ENCODE peak calls at places on chromosomes 7 and 10, in ten cellular contexts. G is right atrium auricular region, N is endothelial cell, C is HCT116, J is brain microvascular endothelial cell, Q is tibial artery, F is kidney, Y is foreskin fibroblast, O is prostate gland, B is fibroblast of mammary gland. U is an unnamed sample.

GRCh38 chr10:132056663-132057062 is 9.1 kb upstream of the JAKMIP3 start:
- DNase-seq in N (no peak), C (no peak), F (peak), G (no peak), O (no peak), Y (no peak), B (no peak), J (no peak), Q (no peak), U (no peak)

GRCh38 chr7:26815452-26815851 is 48.9 kb downstream of the SKAP2 start:
- DNase-seq in B (no peak), O (no peak), Y (no peak), Q (no peak), C (no peak), N (no peak), J (no peak), G (no peak), F (no peak), U (no peak)

GRCh38 chr7:48365010-48365409 is 193.8 kb downstream of the ABCA13 start:
- DNase-seq in G (no peak), O (no peak), Y (no peak), F (no peak), C (no peak), N (no peak), Q (no peak), B (peak), J (no peak), U (no peak)

GRCh38 chr7:105719395-105719794 is 138.1 kb upstream of the EFCAB10 start:
- DNase-seq in F (no peak), C (no peak), J (no peak), Y (no peak), B (peak), O (no peak), N (no peak), G (no peak), Q (no peak), U (no peak)

GRCh38 chr7:50625360-50625759 is 60.2 kb upstream of the DDC start:
- DNase-seq in G (no peak), F (no peak), C (no peak), N (no peak), Q (no peak), B (no peak), J (no peak), O (no peak), Y (no peak), U (no peak)

GRCh38 chr10:133452453-133452852 is 1.3 kb upstream of the SCART1 start:
- DNase-seq in G (peak), N (no peak), F (no peak), C (no peak), B (no peak), Q (no peak), Y (no peak), O (no peak), J (no peak), U (no peak)

GRCh38 chr10:89203237-89203636 is 3.9 kb downstream of the CH25H start:
- DNase-seq in N (no peak), G (no peak), J (no peak), Q (no peak), C (no peak), Y (no peak), B (peak), O (no peak), F (no peak), U (no peak)

GRCh38 chr10:15789793-15790525 is 70.2 kb upstream of the ITGA8 start:
- DNase-seq in N (no peak), J (peak), F (no peak), Y (peak), G (no peak), B (peak), Q (no peak), O (no peak), C (no peak), U (no peak)

GRCh38 chr10:4651404-4652037 is 174.5 kb upstream of the AKR1E2 start:
- DNase-seq in Y (no peak), B (peak), G (no peak), O (no peak), C (no peak), N (no peak), Q (no peak), J (no peak), F (no peak), U (no peak)

GRCh38 chr7:33632840-33633239 is 272.5 kb upstream of the BMPER start:
- DNase-seq in G (no peak), J (no peak), F (no peak), C (no peak), B (no peak), Q (no peak), Y (no peak), N (no peak), O (no peak), U (no peak)

GRCh38 chr10:130956251-130956650 is 355.3 kb downstream of the TCERG1L start:
- DNase-seq in O (no peak), F (no peak), Y (no peak), J (no peak), B (no peak), C (no peak), G (no peak), N (no peak), Q (no peak), U (peak)

GRCh38 chr10:58335306-58336005 is 650 bp downstream of the UBE2D1 start:
- DNase-seq in O (peak), J (peak), Y (peak), Q (peak), B (peak), C (peak), G (no peak), F (no peak), N (peak), U (no peak)

GRCh38 chr10:58625070-58625469 is 112.4 kb downstream of the BICC1 start:
- DNase-seq in Q (no peak), G (no peak), O (no peak), Y (peak), F (no peak), N (no peak), B (peak), C (no peak), J (peak), U (no peak)

GRCh38 chr10:83283151-83283550 is 856.2 kb upstream of the GHITM start:
- DNase-seq in N (no peak), J (no peak), O (no peak), F (no peak), Q (no peak), Y (no peak), G (no peak), C (no peak), B (no peak), U (no peak)

GRCh38 chr7:134554417-134554966 is 5.6 kb downstream of the AKR1B15 start:
- DNase-seq in B (no peak), Q (no peak), O (no peak), Y (no peak), G (no peak), C (no peak), N (no peak), J (no peak), F (no peak), U (no peak)

GRCh38 chr7:134557391-134557790 is 8.5 kb downstream of the AKR1B15 start:
- DNase-seq in B (no peak), F (no peak), Y (no peak), J (no peak), G (no peak), N (no peak), O (no peak), C (no peak), Q (no peak), U (no peak)

GRCh38 chr7:134558370-134558769 is 9.5 kb downstream of the AKR1B15 start:
- DNase-seq in C (no peak), Q (no peak), G (no peak), J (no peak), N (no peak), B (no peak), O (no peak), Y (no peak), F (no peak), U (no peak)

GRCh38 chr7:134552105-134552504 is 3.2 kb downstream of the AKR1B15 start:
- DNase-seq in J (no peak), G (no peak), C (no peak), Q (no peak), B (peak), F (no peak), N (peak), Y (no peak), O (no peak), U (no peak)

DNA sequence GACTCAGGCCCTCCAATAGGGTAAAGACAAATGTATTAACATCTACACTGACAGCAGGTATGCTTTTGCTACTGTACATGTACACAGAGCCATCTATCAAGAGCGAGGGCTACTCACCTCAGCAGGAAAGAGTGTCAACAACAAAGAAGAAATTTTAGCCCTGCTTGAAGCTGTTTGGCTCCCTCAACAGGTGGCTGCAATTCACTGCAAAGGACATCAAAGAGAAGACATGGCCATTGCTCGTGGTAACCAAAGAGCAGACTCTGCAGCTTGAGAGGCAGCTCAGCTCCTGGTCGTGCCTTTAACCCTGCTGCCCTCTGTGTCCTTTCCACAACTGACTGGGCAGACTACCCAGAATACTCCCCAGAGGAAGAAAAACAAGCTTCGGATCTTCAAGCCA is 5.1 kb downstream of the AKR1B15 start:
- DNase-seq in B (peak), G (no peak), N (no peak), C (no peak), O (no peak), J (no peak), F (no peak), Y (no peak), Q (no peak), U (no peak)
- TF ChIP-seq CTCF in B (peak), G (no peak), N (no peak), C (peak), O (no peak), J (peak), F (peak), Y (no peak), Q (no peak), U (no peak)

GRCh38 chr7:79341902-79342301 is 111.6 kb downstream of the MAGI2 start:
- DNase-seq in Y (no peak), Q (no peak), N (no peak), G (no peak), O (no peak), F (no peak), C (no peak), J (no peak), B (no peak), U (no peak)
- TF ChIP-seq CTCF in Y (no peak), Q (no peak), N (no peak), G (no peak), O (no peak), F (no peak), C (no peak), J (no peak), B (no peak), U (no peak)

GRCh38 chr7:57867884-57868701 is 418.1 kb downstream of the ZNF716 start:
- DNase-seq in O (no peak), N (no peak), C (no peak), G (no peak), B (no peak), F (peak), J (no peak), Q (no peak), Y (no peak), U (no peak)
- TF ChIP-seq CTCF in O (no peak), N (no peak), C (no peak), G (no peak), B (no peak), F (no peak), J (no peak), Q (no peak), Y (no peak), U (no peak)

DNA sequence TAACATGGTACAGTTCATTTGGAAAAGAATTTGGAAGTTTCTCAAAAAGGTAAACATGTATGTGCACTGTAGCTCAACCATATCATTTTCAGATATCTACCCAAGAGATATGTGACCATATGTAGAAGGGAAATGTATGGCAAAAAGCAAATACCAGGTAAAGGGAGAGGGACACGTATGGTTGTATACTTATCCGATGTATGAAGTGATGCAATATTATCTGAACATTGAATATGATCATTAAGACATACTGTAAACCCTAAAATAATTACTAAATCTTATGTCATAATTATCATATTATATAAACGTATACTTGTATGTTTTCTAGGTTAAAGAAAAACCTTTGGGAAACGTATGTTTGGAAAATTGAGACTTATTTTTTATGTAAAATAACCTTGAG is 367.5 kb upstream of the KCND2 start:
- DNase-seq in O (no peak), B (no peak), J (no peak), Y (no peak), F (no peak), C (no peak), Q (no peak), N (no peak), G (no peak), U (no peak)
- TF ChIP-seq CTCF in O (no peak), B (no peak), J (no peak), Y (no peak), F (no peak), C (no peak), Q (no peak), N (no peak), G (no peak), U (no peak)

GRCh38 chr7:4774007-4774406 is 1.4 kb upstream of the AP5Z1 start:
- DNase-seq in Y (no peak), F (no peak), B (no peak), J (no peak), Q (no peak), O (no peak), G (no peak), C (no peak), N (no peak), U (no peak)

GRCh38 chr7:4776160-4776623 is 769 bp downstream of the AP5Z1 start:
- DNase-seq in F (no peak), B (no peak), N (no peak), Y (no peak), Q (no peak), J (no peak), C (no peak), O (no peak), G (no peak), U (no peak)

GRCh38 chr7:4774804-4775280 is 581 bp upstream of the AP5Z1 start:
- DNase-seq in Y (peak), N (no peak), Q (peak), C (peak), G (no peak), J (peak), O (no peak), B (peak), F (peak), U (no peak)

GRCh38 chr7:4772306-4772705 is 3.1 kb upstream of the AP5Z1 start:
- DNase-seq in O (no peak), J (no peak), B (no peak), G (no peak), Q (no peak), F (no peak), C (no peak), N (no peak), Y (no peak), U (no peak)

GRCh38 chr7:4775281-4776159 is at the start of gene AP5Z1:
- DNase-seq in G (peak), J (peak), N (peak), B (peak), Q (peak), O (peak), Y (peak), F (peak), C (peak), U (peak)
- TF ChIP-seq CTCF in G (no peak), J (no peak), N (no peak), B (no peak), Q (peak), O (peak), Y (no peak), F (no peak), C (no peak), U (no peak)

GRCh38 chr10:26269754-26270153 is 53.2 kb downstream of the GAD2 start:
- DNase-seq in Y (no peak), O (no peak), C (peak), Q (no peak), N (peak), B (peak), G (no peak), J (peak), F (no peak), U (no peak)
- TF ChIP-seq CTCF in Y (no peak), O (no peak), C (peak), Q (no peak), N (no peak), B (peak), G (peak), J (no peak), F (no peak), U (peak)

DNA sequence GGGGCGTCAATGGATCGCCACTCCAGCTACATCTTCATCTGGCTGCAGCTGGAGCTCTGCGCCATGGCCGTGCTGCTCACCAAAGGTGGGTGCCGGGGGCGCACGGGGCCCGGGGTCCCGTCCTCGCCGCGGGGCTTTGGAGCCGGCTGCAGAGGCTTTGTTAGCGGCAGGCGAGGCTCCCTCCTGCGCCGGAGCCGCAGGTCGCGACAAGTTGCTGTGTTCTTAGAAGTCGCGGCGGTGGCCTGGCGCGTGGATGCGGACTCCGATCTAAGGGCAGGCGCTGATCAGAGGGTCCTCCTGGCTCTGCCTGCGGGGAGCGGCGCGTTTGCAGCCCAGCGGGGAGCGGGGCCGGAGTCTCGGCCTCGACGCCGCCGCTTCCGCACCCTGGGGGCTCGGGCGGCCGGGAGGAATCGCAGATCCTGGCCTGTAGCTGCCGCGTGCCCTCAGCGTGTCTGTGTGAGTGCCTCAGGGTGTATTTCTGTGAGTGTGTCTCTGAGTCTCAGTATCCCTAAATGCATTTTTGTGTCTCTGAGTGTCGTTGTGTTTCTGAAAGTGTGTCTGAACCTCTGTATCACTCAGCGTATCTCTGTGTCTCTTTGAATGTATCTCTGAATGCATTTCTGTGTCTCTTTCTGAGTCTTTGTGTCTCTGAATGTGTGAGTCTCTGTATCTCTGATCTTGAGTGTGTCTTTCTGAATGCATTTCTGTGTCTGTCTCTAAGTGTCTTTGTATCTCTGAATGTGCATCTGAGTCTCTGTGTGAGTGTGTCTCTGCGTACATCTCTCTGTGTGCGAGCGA is 767 bp downstream of the BAMBI start:
- DNase-seq in G (peak), Y (no peak), N (peak), B (no peak), F (peak), C (no peak), O (peak), J (no peak), Q (peak), U (peak)
- TF ChIP-seq CTCF in G (no peak), Y (no peak), N (no peak), B (no peak), F (no peak), C (no peak), O (no peak), J (no peak), Q (no peak), U (no peak)

DNA sequence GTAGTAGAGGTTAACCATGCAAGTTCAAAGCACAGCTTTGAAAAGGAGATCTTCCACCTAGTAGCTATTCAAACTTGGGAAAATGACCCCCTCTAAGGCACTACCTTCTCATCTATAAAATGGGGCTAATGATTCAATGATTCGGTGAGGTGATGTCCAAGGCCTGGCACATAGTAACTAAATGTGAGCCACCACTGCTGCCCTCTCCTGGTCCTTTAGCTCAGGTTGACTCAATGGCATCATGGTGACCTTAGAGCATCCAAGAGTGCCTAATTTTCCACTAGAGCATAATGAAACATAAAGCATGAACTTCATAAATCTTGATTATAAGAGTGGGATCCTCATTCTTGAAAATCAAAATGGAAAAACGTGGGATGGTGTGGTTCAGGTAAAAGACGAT is 16.3 kb upstream of the PLCE1 start:
- DNase-seq in B (no peak), N (no peak), O (no peak), C (no peak), J (no peak), F (no peak), Q (no peak), Y (no peak), G (no peak), U (no peak)
- TF ChIP-seq CTCF in B (peak), N (no peak), O (no peak), C (peak), J (peak), F (no peak), Q (no peak), Y (no peak), G (no peak), U (no peak)

DNA sequence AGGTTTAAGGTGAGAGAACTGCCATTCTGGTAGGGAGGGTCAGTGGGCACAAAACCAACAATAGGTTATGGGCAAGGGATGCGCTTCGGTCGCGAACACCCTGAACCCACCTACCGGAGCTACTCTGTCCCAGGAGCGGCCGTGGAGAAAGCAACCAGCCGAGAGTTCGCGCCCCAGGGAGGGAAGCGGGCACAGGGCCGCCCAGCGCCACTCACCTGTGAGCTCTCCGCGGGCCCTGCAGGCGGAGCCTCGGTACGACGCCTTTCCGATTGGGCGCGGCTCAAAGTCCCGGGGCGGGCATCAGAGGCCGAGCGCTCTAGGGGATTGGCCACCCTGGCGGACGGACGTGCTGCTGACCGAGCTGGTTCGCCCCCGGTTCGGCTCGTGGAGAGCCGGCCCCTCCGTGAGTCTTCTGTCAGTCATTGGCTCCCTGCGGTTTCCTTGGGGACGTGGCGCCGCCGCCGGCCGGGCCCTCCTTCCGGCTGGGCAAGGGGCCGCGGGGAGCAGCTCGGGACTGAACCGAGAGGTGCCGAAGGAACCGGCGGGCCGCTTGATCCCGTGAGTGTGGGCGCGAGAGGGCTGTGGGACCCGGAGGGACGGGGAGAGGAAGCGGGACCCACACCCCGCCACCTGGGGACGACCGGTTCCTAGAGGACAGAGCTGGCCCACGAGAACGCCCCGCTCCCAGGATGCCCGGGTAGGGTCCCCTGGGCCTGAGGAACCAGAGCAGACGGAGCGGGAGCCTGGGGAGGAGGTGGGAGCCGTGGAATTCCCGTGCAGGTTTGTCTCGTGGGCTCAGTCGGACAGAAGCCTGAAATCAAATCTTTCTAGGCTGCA is at the start of gene ENTPD7:
- DNase-seq in F (peak), N (peak), Y (peak), C (peak), G (peak), O (peak), J (peak), Q (peak), B (peak), U (peak)
- TF ChIP-seq CTCF in F (peak), N (peak), Y (no peak), C (peak), G (peak), O (peak), J (peak), Q (peak), B (no peak), U (peak)